ENCODE peak calls at places on chromosomes 13 and 19, in nine cellular contexts. B is brain microvascular endothelial cell, T is GM23338, S is AG09319, F is upper lobe of right lung, K is left lung, D is fibroblast of lung, N is Calu3, U is psoas muscle. G is an unnamed sample.

GRCh38 chr19:4557186-4557970 is 2.1 kb downstream of the SEMA6B start:
- DNase-seq in B (no peak), T (peak; percentile 48), S (no peak), F (no peak), K (no peak), D (no peak), N (peak; percentile 54), U (no peak), G (no peak)

GRCh38 chr19:18488403-18488723 is 33.5 kb downstream of the ELL start:
- DNase-seq in B (no peak), T (no peak), S (no peak), F (no peak), K (no peak), D (no peak), N (peak; percentile 14), U (peak; percentile 69), G (no peak)

GRCh38 chr19:39428309-39429112 is 7.2 kb downstream of the RPS16 start:
- DNase-seq in B (peak; percentile 91), T (peak; percentile 98), S (no peak), F (peak; percentile 78), K (peak; percentile 76), D (peak; percentile 95), N (no peak), U (peak; percentile 83), G (no peak)

GRCh38 chr13:85500716-85501256 is 298.4 kb downstream of the SLITRK6 start:
- DNase-seq in B (no peak), T (no peak), S (no peak), F (no peak), K (no peak), D (no peak), N (no peak), U (no peak), G (no peak)

GRCh38 chr19:55257461-55258411 is 1.1 kb downstream of the PPP6R1 start:
- DNase-seq in B (peak; percentile 9), T (peak; percentile 46), S (no peak), F (no peak), K (no peak), D (no peak), N (no peak), U (peak; percentile 52), G (no peak)

GRCh38 chr19:14318873-14319272 is 62.4 kb upstream of the ADGRE5 start:
- DNase-seq in B (no peak), T (peak; percentile 80), S (no peak), F (no peak), K (no peak), D (no peak), N (peak; percentile 23), U (peak; percentile 51), G (peak; percentile 76)

GRCh38 chr19:50190439-50190891 is 13.0 kb upstream of the MYH14 start:
- DNase-seq in B (no peak), T (no peak), S (no peak), F (no peak), K (no peak), D (no peak), N (peak; percentile 88), U (no peak), G (no peak)

GRCh38 chr13:107450931-107451330 is 764.4 kb downstream of the LIG4 start:
- DNase-seq in B (peak; percentile 99), T (no peak), S (peak; percentile 83), F (no peak), K (peak; percentile 39), D (peak; percentile 96), N (no peak), U (no peak), G (no peak)

GRCh38 chr13:110317496-110318195 is 10.6 kb downstream of the COL4A2 start:
- DNase-seq in B (no peak), T (no peak), S (no peak), F (no peak), K (no peak), D (no peak), N (no peak), U (no peak), G (no peak)

GRCh38 chr19:14563989-14564650 is 7.7 kb downstream of the NDUFB7 start:
- DNase-seq in B (no peak), T (peak; percentile 94), S (no peak), F (no peak), K (no peak), D (no peak), N (no peak), U (peak; percentile 95), G (peak; percentile 55)

GRCh38 chr13:87078947-87079795 is 592.0 kb upstream of the SLITRK5 start:
- DNase-seq in B (no peak), T (no peak), S (no peak), F (peak; percentile 50), K (no peak), D (no peak), N (no peak), U (peak; percentile 34), G (no peak)

GRCh38 chr13:37701972-37702371 is 103.4 kb upstream of the POSTN start:
- DNase-seq in B (peak; percentile 98), T (no peak), S (peak; percentile 49), F (no peak), K (no peak), D (peak; percentile 99), N (no peak), U (no peak), G (no peak)

GRCh38 chr13:72851678-72852014 is 69.7 kb downstream of the PIBF1 start:
- DNase-seq in B (no peak), T (no peak), S (no peak), F (no peak), K (no peak), D (no peak), N (no peak), U (no peak), G (no peak)

GRCh38 chr19:41746593-41747227 is 8.6 kb upstream of the CEACAM6 start:
- DNase-seq in B (peak; percentile 35), T (peak; percentile 90), S (peak; percentile 7), F (no peak), K (peak; percentile 57), D (peak; percentile 43), N (peak; percentile 72), U (no peak), G (peak; percentile 48)

GRCh38 chr19:46631481-46631880 is 4.5 kb downstream of the GNG8 start:
- DNase-seq in B (no peak), T (peak; percentile 34), S (no peak), F (no peak), K (no peak), D (no peak), N (no peak), U (peak; percentile 82), G (no peak)

GRCh38 chr13:21060063-21060826 is 1.1 kb downstream of the LATS2 start:
- DNase-seq in B (no peak), T (peak; percentile 67), S (no peak), F (peak; percentile 82), K (peak; percentile 54), D (no peak), N (peak; percentile 24), U (peak; percentile 85), G (peak; percentile 50)
- TF ChIP-seq CTCF in B (no peak), T (no peak), S (no peak), F (no peak), K (no peak), D (no peak), N (no peak), U (no peak), G (no peak)

DNA sequence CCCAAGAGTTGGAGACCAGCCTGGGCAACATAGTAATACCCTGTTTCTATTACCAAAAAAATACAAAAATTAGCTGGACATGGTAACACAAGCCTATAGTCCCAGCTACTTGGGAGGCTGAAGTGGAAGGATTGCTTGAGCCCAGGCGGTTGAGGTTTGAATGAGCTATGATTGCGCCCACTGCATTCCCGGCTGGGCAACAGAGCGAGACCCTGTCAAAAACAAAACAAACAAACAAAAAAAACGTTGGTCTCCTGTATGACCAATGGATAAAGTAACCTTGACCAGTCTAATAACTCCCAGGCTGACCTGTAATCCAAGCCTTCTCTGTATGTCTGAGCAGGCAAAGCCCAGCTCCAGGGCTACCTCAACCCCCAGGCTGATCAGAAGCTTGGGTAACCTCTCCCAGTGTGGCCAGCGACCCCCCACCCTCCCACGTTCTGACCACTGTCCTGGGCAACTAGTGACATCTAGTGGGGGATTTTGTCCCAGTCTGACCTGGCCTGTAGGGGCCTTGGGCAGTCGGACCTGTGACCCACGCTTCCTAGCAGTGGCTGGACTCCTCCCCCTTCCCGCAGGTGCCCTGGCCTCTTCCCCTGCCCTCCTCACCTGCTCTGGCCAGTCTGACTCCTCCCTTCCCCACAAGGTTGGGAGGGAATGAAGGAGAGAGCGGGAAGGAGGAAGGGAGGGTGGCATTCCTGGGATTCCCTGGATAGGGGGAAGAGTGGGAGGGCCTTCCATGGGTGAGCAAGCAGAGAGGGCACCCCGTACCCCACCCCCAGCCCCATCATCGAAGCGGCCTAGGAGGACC is 1.0 kb upstream of the BCAM start:
- DNase-seq in B (peak; percentile 2), T (peak; percentile 99), S (peak; percentile 15), F (peak; percentile 86), K (peak; percentile 82), D (peak; percentile 43), N (peak; percentile 66), U (no peak), G (peak; percentile 66)
- TF ChIP-seq CTCF in B (peak; percentile 67), T (peak; percentile 62), S (peak; percentile 53), F (peak; percentile 48), K (peak; percentile 34), D (peak; percentile 56), N (peak; percentile 65), U (peak; percentile 47), G (peak; percentile 47)

DNA sequence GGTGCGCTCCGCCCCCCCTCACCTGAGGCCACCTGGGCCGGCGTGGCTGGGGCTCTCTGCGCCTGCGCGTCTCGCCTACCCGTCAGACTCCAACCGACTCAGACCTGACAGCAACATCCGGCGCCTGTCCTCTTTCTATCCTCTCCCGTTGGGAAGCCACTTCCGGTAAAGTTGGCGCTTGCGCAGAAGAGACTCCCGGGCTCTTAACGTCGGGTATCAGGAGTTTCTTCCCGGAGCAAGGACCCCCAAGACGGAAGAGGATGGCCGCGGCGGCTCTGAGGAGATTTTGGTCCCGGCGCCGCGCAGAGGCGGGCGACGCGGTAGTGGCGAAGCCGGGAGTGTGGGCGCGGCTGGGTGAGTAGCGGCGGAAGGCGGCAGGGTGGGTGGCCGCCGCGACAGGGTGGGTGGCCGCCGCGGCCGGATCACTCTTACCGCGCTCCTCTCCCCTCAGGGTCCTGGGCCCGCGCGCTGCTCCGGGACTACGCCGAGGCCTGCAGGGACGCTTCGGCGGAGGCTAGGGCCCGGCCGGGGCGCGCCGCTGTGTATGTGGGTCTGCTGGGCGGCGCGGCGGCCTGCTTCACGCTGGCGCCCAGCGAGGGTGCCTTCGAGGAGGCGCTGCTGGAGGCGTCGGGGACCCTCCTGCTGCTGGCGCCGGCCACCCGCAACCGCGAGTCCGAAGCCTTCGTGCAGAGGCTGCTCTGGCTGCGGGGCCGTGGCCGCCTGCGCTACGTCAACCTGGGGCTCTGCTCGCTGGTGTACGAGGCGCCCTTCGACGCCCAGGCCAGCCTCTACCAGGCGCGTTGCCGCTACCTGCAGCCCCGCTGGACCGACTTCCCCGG is at the start of the genes TIMM29 and YIPF2:
- DNase-seq in B (peak; percentile 97), T (peak; percentile 99), S (peak; percentile 97), F (peak; percentile 98), K (peak; percentile 98), D (peak; percentile 98), N (peak; percentile 93), U (peak; percentile 98), G (peak; percentile 99)
- TF ChIP-seq CTCF in B (no peak), T (no peak), S (no peak), F (no peak), K (no peak), D (no peak), N (no peak), U (no peak), G (no peak)

DNA sequence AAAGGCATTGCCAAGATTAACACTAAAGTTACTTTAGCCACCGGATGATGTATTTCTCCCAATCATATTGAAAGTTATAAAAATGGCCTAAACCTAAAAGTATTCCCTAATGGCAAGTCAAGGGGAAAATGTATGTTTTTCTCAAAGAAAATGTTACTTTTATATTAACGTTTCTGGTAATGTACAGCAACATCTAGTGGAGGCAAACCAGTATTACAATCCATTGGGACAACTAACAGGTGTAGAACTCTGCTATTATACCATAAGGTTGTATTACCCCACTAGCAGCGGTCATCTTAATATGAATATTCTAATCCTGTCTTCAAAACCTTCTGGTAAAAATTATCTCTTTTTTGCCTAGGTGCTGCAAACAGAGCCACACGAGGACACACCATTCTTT is 69.2 kb downstream of the ZNF100 start:
- DNase-seq in B (no peak), T (peak; percentile 74), S (no peak), F (no peak), K (no peak), D (peak; percentile 24), N (no peak), U (no peak), G (no peak)
- TF ChIP-seq CTCF in B (no peak), T (peak; percentile 87), S (peak; percentile 35), F (peak; percentile 68), K (peak; percentile 56), D (peak; percentile 45), N (no peak), U (peak; percentile 69), G (peak; percentile 43)

G was measured in GM13977.